ENCODE peak calls at places on chromosomes 4 and X, in five cellular contexts. N, I, D, M and G are unnamed samples.

GRCh38 chrX:131650637-131651410 is 107.0 kb downstream of the OR13H1 start:
- DNase-seq in N (no peak), D (no peak), I (no peak), M (no peak), G (peak)

GRCh38 chr4:30717208-30718020 is 2.8 kb upstream of the PCDH7 start:
- DNase-seq in M (peak), N (peak), I (peak), D (no peak), G (peak)

GRCh38 chrX:130109429-130110378 is 593 bp downstream of the ELF4 start:
- DNase-seq in I (no peak), D (no peak), M (no peak), N (no peak), G (no peak)

GRCh38 chr4:152256996-152257395 is 278.9 kb downstream of the FBXW7 start:
- DNase-seq in N (no peak), I (no peak), M (no peak), D (no peak), G (no peak)

GRCh38 chr4:74394476-74395136 is 29.7 kb downstream of the EREG start:
- DNase-seq in D (no peak), I (no peak), N (no peak), M (no peak), G (no peak)

GRCh38 chrX:96861661-96862060 is 22.0 kb upstream of the RPA4 start:
- DNase-seq in M (no peak), D (no peak), I (no peak), N (no peak), G (no peak)

GRCh38 chr4:57077550-57078311 is 32.5 kb downstream of the IGFBP7 start:
- DNase-seq in N (no peak), M (no peak), D (no peak), I (no peak), G (peak)

GRCh38 chrX:40964633-40965586 is 120.3 kb upstream of the USP9X start:
- DNase-seq in D (no peak), N (no peak), M (peak), I (no peak), G (peak)

GRCh38 chrX:48794993-48795501 is 6.8 kb upstream of the HDAC6 start:
- DNase-seq in D (peak), I (peak), M (no peak), N (no peak), G (peak)

GRCh38 chrX:33211356-33212254 is at the start of gene DMD:
- DNase-seq in N (peak), M (no peak), D (peak), I (no peak), G (peak)

GRCh38 chrX:23292979-23293651 is 41.5 kb upstream of the PTCHD1 start:
- DNase-seq in M (no peak), N (peak), I (no peak), D (no peak), G (no peak)

GRCh38 chr4:68390205-68390604 is 40.3 kb upstream of the YTHDC1 start:
- DNase-seq in M (no peak), N (no peak), D (no peak), I (no peak), G (no peak)

GRCh38 chrX:23694606-23695005 is 27.3 kb downstream of the PRDX4 start:
- DNase-seq in I (peak), M (peak), D (peak), N (peak), G (peak)

GRCh38 chrX:129925305-129926092 is 19.5 kb downstream of the UTP14A start:
- DNase-seq in M (peak), N (peak), I (peak), D (peak), G (no peak)

GRCh38 chr4:104967034-104967401 is 179.7 kb upstream of the TET2 start:
- DNase-seq in N (no peak), I (no peak), M (no peak), D (no peak), G (peak)

GRCh38 chr4:3811621-3812020 is 45.4 kb downstream of the ADRA2C start:
- DNase-seq in I (no peak), D (no peak), N (no peak), M (no peak), G (no peak)

GRCh38 chr4:10582059-10582686 is 102.4 kb downstream of the CLNK start:
- DNase-seq in I (peak), D (peak), M (peak), N (peak), G (peak)

GRCh38 chrX:119236599-119237525 is 777 bp downstream of the PGRMC1 start:
- DNase-seq in N (peak), I (no peak), D (peak), M (peak), G (peak)

GRCh38 chrX:149962859-149963757 is 24.8 kb upstream of the EOLA2 start:
- DNase-seq in M (peak), I (peak), D (peak), N (peak), G (peak)

GRCh38 chr4:44257461-44257860 is 191.1 kb downstream of the KCTD8 start:
- DNase-seq in I (no peak), D (no peak), N (no peak), M (no peak), G (no peak)

GRCh38 chr4:94533405-94534223 is 81.9 kb downstream of the PDLIM5 start:
- DNase-seq in D (no peak), I (no peak), M (no peak), N (no peak), G (no peak)

GRCh38 chr4:137952116-137952515 is 290.0 kb downstream of the SLC7A11 start:
- DNase-seq in M (no peak), N (no peak), D (no peak), I (no peak), G (no peak)

GRCh38 chr4:139875456-139875855 is 209.8 kb downstream of the MGST2 start:
- DNase-seq in I (no peak), D (no peak), N (no peak), M (no peak), G (no peak)

GRCh38 chr4:145883173-145883572 is 55.5 kb downstream of the ZNF827 start:
- DNase-seq in M (no peak), N (no peak), D (no peak), I (no peak), G (no peak)

GRCh38 chrX:47796433-47796906 is 40.2 kb upstream of the ZNF81 start:
- DNase-seq in N (no peak), M (no peak), I (no peak), D (peak), G (peak)

GRCh38 chr4:164116286-164116685 is 621.8 kb downstream of the TMA16 start:
- DNase-seq in D (no peak), I (no peak), M (no peak), N (no peak), G (no peak)

GRCh38 chr4:141538001-141538400 is 98.4 kb upstream of the IL15 start:
- DNase-seq in M (no peak), D (no peak), N (no peak), I (no peak), G (no peak)

GRCh38 chrX:40831750-40832149 is 96.4 kb upstream of the MED14 start:
- DNase-seq in M (no peak), I (no peak), D (no peak), N (no peak), G (no peak)

GRCh38 chr4:152109585-152110509 is 349.0 kb upstream of the GATB start:
- DNase-seq in D (no peak), M (no peak), I (no peak), N (peak), G (no peak)

GRCh38 chr4:7367894-7368293 is 66.8 kb downstream of the PSAPL1 start:
- DNase-seq in D (no peak), M (no peak), N (no peak), I (no peak), G (no peak)

GRCh38 chrX:37918168-37918567 is 70.8 kb upstream of the DYNLT3 start:
- DNase-seq in D (no peak), N (no peak), I (no peak), M (no peak), G (no peak)

GRCh38 chr4:54233128-54233696 is 4.1 kb downstream of the PDGFRA start:
- DNase-seq in N (peak), I (peak), D (peak), M (peak), G (peak)
- H3K27ac ChIP-seq in N (peak), I (peak), D (peak), M (no peak), G (no peak)

DNA sequence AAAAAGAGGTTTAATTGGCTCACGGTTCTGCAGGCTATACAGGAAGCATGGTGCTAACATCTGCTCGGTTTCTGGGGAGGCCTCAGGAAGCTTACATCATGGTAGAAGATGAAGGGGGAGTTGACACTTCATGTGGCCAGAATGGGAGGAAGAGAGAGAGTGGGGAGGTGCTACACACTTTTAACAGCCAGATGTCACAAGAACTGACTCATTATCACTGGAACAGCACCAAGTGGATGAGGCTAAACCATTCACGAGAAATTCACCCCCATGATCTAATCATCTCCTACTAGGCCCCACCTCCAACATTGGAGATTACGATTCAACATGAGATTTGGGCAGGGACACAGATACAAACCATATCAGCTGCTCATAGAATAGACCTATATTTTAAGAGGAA is 255.8 kb downstream of the OPHN1 start:
- DNase-seq in D (no peak), N (no peak), I (no peak), M (no peak), G (no peak)
- TF ChIP-seq CTCF in D (no peak), N (no peak), I (no peak), M (no peak), G (no peak)

GRCh38 chr4:84967292-84967651 is 782 bp upstream of the WDFY3 start:
- DNase-seq in D (no peak), N (peak), M (no peak), I (no peak), G (no peak)
- H3K27ac ChIP-seq in D (peak), N (peak), M (no peak), I (peak), G (peak)

DNA sequence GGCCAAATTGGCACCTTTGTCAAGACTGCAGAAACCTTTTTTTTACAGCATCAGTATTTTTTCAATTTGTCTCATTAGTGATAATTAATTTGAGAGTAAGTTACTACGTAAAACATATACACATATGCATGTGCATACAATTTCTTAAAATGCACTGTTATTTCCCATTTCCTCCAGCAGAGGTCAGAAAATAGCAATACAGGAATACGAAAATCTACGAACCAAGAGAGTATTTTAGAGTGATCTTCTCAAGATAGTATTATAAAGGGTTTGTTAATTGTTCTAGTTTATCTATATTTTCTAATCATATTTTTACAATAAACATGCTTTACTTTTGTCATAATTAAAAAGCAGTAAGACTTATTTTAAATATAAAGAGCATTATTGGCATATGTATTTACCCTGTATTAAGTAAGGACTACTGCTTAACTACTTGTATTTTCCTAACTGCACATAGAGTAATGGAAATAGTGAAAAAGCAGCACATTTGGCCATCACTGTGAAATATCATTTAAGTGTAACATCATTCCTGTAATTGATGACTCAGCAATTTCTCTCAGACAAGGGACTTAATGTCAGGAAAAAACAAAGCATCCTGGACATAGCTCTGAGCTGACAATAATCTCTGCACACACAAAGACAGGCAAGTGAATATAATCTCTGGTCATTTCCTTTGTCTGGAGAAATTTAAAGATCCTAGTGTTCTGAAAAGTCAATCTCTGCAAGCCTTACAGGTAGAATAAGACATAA is 45.6 kb downstream of the MAOB start:
- DNase-seq in N (no peak), D (peak), I (peak), M (no peak), G (peak)
- TF ChIP-seq CTCF in N (peak), D (peak), I (peak), M (peak), G (peak)

GRCh38 chr4:84573335-84573734 is 9.6 kb upstream of the CDS1 start:
- DNase-seq in M (no peak), I (no peak), D (no peak), N (no peak), G (no peak)
- H3K27ac ChIP-seq in M (no peak), I (no peak), D (no peak), N (no peak), G (no peak)

GRCh38 chrX:43641691-43642090 is 14.4 kb upstream of the MAOA start:
- DNase-seq in N (no peak), I (no peak), D (no peak), M (no peak), G (no peak)

GRCh38 chrX:43646800-43647199 is 9.3 kb upstream of the MAOA start:
- DNase-seq in M (no peak), D (no peak), I (no peak), N (no peak), G (no peak)

GRCh38 chrX:43643201-43643600 is 12.9 kb upstream of the MAOA start:
- DNase-seq in I (no peak), M (no peak), N (no peak), D (no peak), G (no peak)

GRCh38 chrX:43643662-43644061 is 12.4 kb upstream of the MAOA start:
- DNase-seq in N (no peak), M (no peak), D (no peak), I (no peak), G (no peak)

GRCh38 chrX:43644124-43644701 is 11.9 kb upstream of the MAOA start:
- DNase-seq in D (no peak), I (peak), M (no peak), N (no peak), G (peak)
- TF ChIP-seq CTCF in D (no peak), I (no peak), M (no peak), N (no peak), G (no peak)

DNA sequence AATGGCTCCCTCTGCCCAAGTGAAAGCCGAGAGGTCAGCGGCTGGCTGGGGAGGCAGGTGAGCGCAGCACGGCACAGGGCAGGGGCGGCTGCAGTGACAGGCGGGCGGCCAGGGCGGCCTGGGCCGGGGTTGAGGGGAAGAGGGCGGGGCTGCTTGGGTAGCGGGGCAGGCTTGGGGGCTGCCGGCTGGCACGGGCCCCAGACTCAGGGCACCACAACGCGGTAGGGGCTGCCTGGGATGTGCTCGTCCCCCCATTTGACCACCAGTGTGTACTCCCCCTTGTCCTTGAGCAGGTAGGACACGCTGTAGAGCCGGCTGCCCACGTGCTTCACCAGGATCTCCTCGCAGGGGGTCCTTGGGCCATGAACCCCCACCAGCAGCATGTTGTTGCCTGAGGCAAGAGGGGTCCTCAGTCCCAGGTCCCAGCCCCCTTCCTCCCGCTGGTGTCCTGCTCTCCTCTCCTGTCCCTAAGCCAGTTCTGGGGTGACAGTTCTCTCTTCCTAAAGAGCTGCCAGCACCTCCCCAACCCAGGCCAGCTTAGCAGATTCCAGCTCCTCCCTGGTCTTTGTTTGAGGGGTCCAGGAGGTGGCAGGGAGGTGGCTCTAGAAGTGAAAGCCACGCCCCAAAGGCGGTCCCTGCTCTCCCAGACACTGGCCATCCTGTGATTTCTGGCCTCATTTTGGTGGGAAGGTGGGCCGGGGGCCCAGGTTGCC is 25.6 kb downstream of the FLNA start:
- DNase-seq in I (no peak), D (no peak), N (no peak), M (no peak), G (no peak)
- H3K27ac ChIP-seq in I (no peak), D (peak), N (no peak), M (no peak), G (peak)